ENCODE peak calls at places on chromosomes 12 and 14, in nine cellular contexts. One of them, this sample, is unnamed.
A peak's percentile ranks its signal among the peaks of the same experiment; 100 is the strongest.

GRCh38 chr14:75298187-75298985 is 19.8 kb downstream of the FOS start:
- DNase-seq in stimulated activated CD8-positive, alpha-beta memory T cell treated with anti-CD3 and anti-CD28 coated beads, Interleukin-15, amount 100 ng/mL, for 24 hours: no peak
- DNase-seq in foreskin melanocyte: no peak
- DNase-seq in dermis blood vessel endothelial cell: no peak
- DNase-seq in caudate nucleus: no peak
- DNase-seq in effector memory CD8-positive, alpha-beta T cell: no peak
- DNase-seq in activated T-cell treated with anti-CD3 and anti-CD28 coated beads for 48 hours: no peak
- DNase-seq in naive thymus-derived CD4-positive, alpha-beta T cell: no peak
- DNase-seq in NCI-H774: no peak
- DNase-seq in this sample: peak; percentile 85

GRCh38 chr14:105497671-105498429 is 6.8 kb downstream of the TEDC1 start:
- DNase-seq in dermis blood vessel endothelial cell: no peak
- DNase-seq in foreskin melanocyte: no peak
- DNase-seq in naive thymus-derived CD4-positive, alpha-beta T cell: no peak
- DNase-seq in stimulated activated CD8-positive, alpha-beta memory T cell treated with anti-CD3 and anti-CD28 coated beads, Interleukin-15, amount 100 ng/mL, for 24 hours: no peak
- DNase-seq in effector memory CD8-positive, alpha-beta T cell: no peak
- DNase-seq in NCI-H774: no peak
- DNase-seq in activated T-cell treated with anti-CD3 and anti-CD28 coated beads for 48 hours: no peak
- DNase-seq in caudate nucleus: no peak
- DNase-seq in this sample: no peak

GRCh38 chr14:104458845-104459244 is 120.7 kb upstream of the C14orf180 start:
- DNase-seq in effector memory CD8-positive, alpha-beta T cell: no peak
- DNase-seq in activated T-cell treated with anti-CD3 and anti-CD28 coated beads for 48 hours: no peak
- DNase-seq in dermis blood vessel endothelial cell: no peak
- DNase-seq in caudate nucleus: no peak
- DNase-seq in foreskin melanocyte: no peak
- DNase-seq in naive thymus-derived CD4-positive, alpha-beta T cell: no peak
- DNase-seq in stimulated activated CD8-positive, alpha-beta memory T cell treated with anti-CD3 and anti-CD28 coated beads, Interleukin-15, amount 100 ng/mL, for 24 hours: no peak
- DNase-seq in NCI-H774: no peak
- DNase-seq in this sample: no peak

GRCh38 chr14:93804654-93805053 is 16.4 kb upstream of the PRIMA1 start:
- DNase-seq in foreskin melanocyte: no peak
- DNase-seq in dermis blood vessel endothelial cell: no peak
- DNase-seq in stimulated activated CD8-positive, alpha-beta memory T cell treated with anti-CD3 and anti-CD28 coated beads, Interleukin-15, amount 100 ng/mL, for 24 hours: no peak
- DNase-seq in effector memory CD8-positive, alpha-beta T cell: no peak
- DNase-seq in naive thymus-derived CD4-positive, alpha-beta T cell: no peak
- DNase-seq in caudate nucleus: no peak
- DNase-seq in NCI-H774: no peak
- DNase-seq in activated T-cell treated with anti-CD3 and anti-CD28 coated beads for 48 hours: no peak
- DNase-seq in this sample: no peak

GRCh38 chr12:49970658-49971057 is 2.1 kb upstream of the AQP6 start:
- DNase-seq in dermis blood vessel endothelial cell: no peak
- DNase-seq in foreskin melanocyte: no peak
- DNase-seq in naive thymus-derived CD4-positive, alpha-beta T cell: no peak
- DNase-seq in activated T-cell treated with anti-CD3 and anti-CD28 coated beads for 48 hours: no peak
- DNase-seq in stimulated activated CD8-positive, alpha-beta memory T cell treated with anti-CD3 and anti-CD28 coated beads, Interleukin-15, amount 100 ng/mL, for 24 hours: no peak
- DNase-seq in effector memory CD8-positive, alpha-beta T cell: no peak
- DNase-seq in NCI-H774: no peak
- DNase-seq in caudate nucleus: no peak
- DNase-seq in this sample: no peak

GRCh38 chr12:89451876-89452275 is 72.7 kb downstream of the GALNT4 start:
- DNase-seq in effector memory CD8-positive, alpha-beta T cell: no peak
- DNase-seq in stimulated activated CD8-positive, alpha-beta memory T cell treated with anti-CD3 and anti-CD28 coated beads, Interleukin-15, amount 100 ng/mL, for 24 hours: no peak
- DNase-seq in activated T-cell treated with anti-CD3 and anti-CD28 coated beads for 48 hours: no peak
- DNase-seq in NCI-H774: no peak
- DNase-seq in naive thymus-derived CD4-positive, alpha-beta T cell: no peak
- DNase-seq in caudate nucleus: no peak
- DNase-seq in foreskin melanocyte: peak; percentile 70
- DNase-seq in dermis blood vessel endothelial cell: peak; percentile 81
- DNase-seq in this sample: no peak

GRCh38 chr14:104245075-104245474 is 106.7 kb downstream of the KIF26A start:
- DNase-seq in caudate nucleus: no peak
- DNase-seq in activated T-cell treated with anti-CD3 and anti-CD28 coated beads for 48 hours: no peak
- DNase-seq in naive thymus-derived CD4-positive, alpha-beta T cell: no peak
- DNase-seq in dermis blood vessel endothelial cell: no peak
- DNase-seq in foreskin melanocyte: no peak
- DNase-seq in effector memory CD8-positive, alpha-beta T cell: no peak
- DNase-seq in NCI-H774: no peak
- DNase-seq in stimulated activated CD8-positive, alpha-beta memory T cell treated with anti-CD3 and anti-CD28 coated beads, Interleukin-15, amount 100 ng/mL, for 24 hours: no peak
- DNase-seq in this sample: peak; percentile 16

GRCh38 chr14:101130861-101131260 is 227.3 kb upstream of the RTL1 start:
- DNase-seq in effector memory CD8-positive, alpha-beta T cell: no peak
- DNase-seq in dermis blood vessel endothelial cell: no peak
- DNase-seq in foreskin melanocyte: no peak
- DNase-seq in NCI-H774: no peak
- DNase-seq in naive thymus-derived CD4-positive, alpha-beta T cell: no peak
- DNase-seq in activated T-cell treated with anti-CD3 and anti-CD28 coated beads for 48 hours: no peak
- DNase-seq in caudate nucleus: no peak
- DNase-seq in stimulated activated CD8-positive, alpha-beta memory T cell treated with anti-CD3 and anti-CD28 coated beads, Interleukin-15, amount 100 ng/mL, for 24 hours: no peak
- DNase-seq in this sample: peak; percentile 70

GRCh38 chr12:386651-387050 is 2.5 kb downstream of the KDM5A start:
- DNase-seq in stimulated activated CD8-positive, alpha-beta memory T cell treated with anti-CD3 and anti-CD28 coated beads, Interleukin-15, amount 100 ng/mL, for 24 hours: no peak
- DNase-seq in NCI-H774: no peak
- DNase-seq in foreskin melanocyte: no peak
- DNase-seq in caudate nucleus: no peak
- DNase-seq in effector memory CD8-positive, alpha-beta T cell: no peak
- DNase-seq in activated T-cell treated with anti-CD3 and anti-CD28 coated beads for 48 hours: no peak
- DNase-seq in naive thymus-derived CD4-positive, alpha-beta T cell: no peak
- DNase-seq in dermis blood vessel endothelial cell: peak; percentile 31
- DNase-seq in this sample: no peak

GRCh38 chr14:31229638-31230229 is 22.1 kb upstream of the HECTD1 start:
- DNase-seq in stimulated activated CD8-positive, alpha-beta memory T cell treated with anti-CD3 and anti-CD28 coated beads, Interleukin-15, amount 100 ng/mL, for 24 hours: no peak
- DNase-seq in naive thymus-derived CD4-positive, alpha-beta T cell: no peak
- DNase-seq in effector memory CD8-positive, alpha-beta T cell: no peak
- DNase-seq in foreskin melanocyte: no peak
- DNase-seq in activated T-cell treated with anti-CD3 and anti-CD28 coated beads for 48 hours: no peak
- DNase-seq in dermis blood vessel endothelial cell: no peak
- DNase-seq in caudate nucleus: no peak
- DNase-seq in NCI-H774: peak; percentile 80
- DNase-seq in this sample: no peak

GRCh38 chr14:101458536-101459391 is 102.5 kb upstream of the DIO3 start:
- DNase-seq in NCI-H774: no peak
- DNase-seq in effector memory CD8-positive, alpha-beta T cell: no peak
- DNase-seq in stimulated activated CD8-positive, alpha-beta memory T cell treated with anti-CD3 and anti-CD28 coated beads, Interleukin-15, amount 100 ng/mL, for 24 hours: no peak
- DNase-seq in dermis blood vessel endothelial cell: no peak
- DNase-seq in foreskin melanocyte: no peak
- DNase-seq in activated T-cell treated with anti-CD3 and anti-CD28 coated beads for 48 hours: no peak
- DNase-seq in naive thymus-derived CD4-positive, alpha-beta T cell: no peak
- DNase-seq in caudate nucleus: no peak
- DNase-seq in this sample: peak; percentile 54

GRCh38 chr12:69389836-69390235 is 30.3 kb downstream of the YEATS4 start:
- DNase-seq in naive thymus-derived CD4-positive, alpha-beta T cell: no peak
- DNase-seq in effector memory CD8-positive, alpha-beta T cell: no peak
- DNase-seq in activated T-cell treated with anti-CD3 and anti-CD28 coated beads for 48 hours: no peak
- DNase-seq in dermis blood vessel endothelial cell: peak; percentile 24
- DNase-seq in foreskin melanocyte: no peak
- DNase-seq in NCI-H774: no peak
- DNase-seq in caudate nucleus: no peak
- DNase-seq in stimulated activated CD8-positive, alpha-beta memory T cell treated with anti-CD3 and anti-CD28 coated beads, Interleukin-15, amount 100 ng/mL, for 24 hours: no peak
- DNase-seq in this sample: no peak

GRCh38 chr14:93648440-93649168 is 139.7 kb downstream of the PRIMA1 start:
- DNase-seq in dermis blood vessel endothelial cell: no peak
- DNase-seq in activated T-cell treated with anti-CD3 and anti-CD28 coated beads for 48 hours: peak; percentile 13
- DNase-seq in effector memory CD8-positive, alpha-beta T cell: no peak
- DNase-seq in stimulated activated CD8-positive, alpha-beta memory T cell treated with anti-CD3 and anti-CD28 coated beads, Interleukin-15, amount 100 ng/mL, for 24 hours: no peak
- DNase-seq in naive thymus-derived CD4-positive, alpha-beta T cell: no peak
- DNase-seq in foreskin melanocyte: no peak
- DNase-seq in NCI-H774: no peak
- DNase-seq in caudate nucleus: no peak
- DNase-seq in this sample: no peak

GRCh38 chr12:23431006-23431405 is 518.5 kb downstream of the SOX5 start:
- DNase-seq in NCI-H774: no peak
- DNase-seq in activated T-cell treated with anti-CD3 and anti-CD28 coated beads for 48 hours: no peak
- DNase-seq in stimulated activated CD8-positive, alpha-beta memory T cell treated with anti-CD3 and anti-CD28 coated beads, Interleukin-15, amount 100 ng/mL, for 24 hours: no peak
- DNase-seq in naive thymus-derived CD4-positive, alpha-beta T cell: no peak
- DNase-seq in caudate nucleus: no peak
- DNase-seq in effector memory CD8-positive, alpha-beta T cell: no peak
- DNase-seq in dermis blood vessel endothelial cell: no peak
- DNase-seq in foreskin melanocyte: no peak
- DNase-seq in this sample: no peak

GRCh38 chr14:106024983-106025604 is 498.7 kb downstream of the TMEM121 start:
- DNase-seq in naive thymus-derived CD4-positive, alpha-beta T cell: no peak
- DNase-seq in NCI-H774: no peak
- DNase-seq in caudate nucleus: no peak
- DNase-seq in foreskin melanocyte: no peak
- DNase-seq in effector memory CD8-positive, alpha-beta T cell: peak; percentile 21
- DNase-seq in dermis blood vessel endothelial cell: no peak
- DNase-seq in stimulated activated CD8-positive, alpha-beta memory T cell treated with anti-CD3 and anti-CD28 coated beads, Interleukin-15, amount 100 ng/mL, for 24 hours: no peak
- DNase-seq in activated T-cell treated with anti-CD3 and anti-CD28 coated beads for 48 hours: no peak
- DNase-seq in this sample: no peak

GRCh38 chr14:79764288-79764687 is 447.0 kb downstream of the DIO2 start:
- DNase-seq in effector memory CD8-positive, alpha-beta T cell: no peak
- DNase-seq in activated T-cell treated with anti-CD3 and anti-CD28 coated beads for 48 hours: no peak
- DNase-seq in NCI-H774: peak; percentile 55
- DNase-seq in stimulated activated CD8-positive, alpha-beta memory T cell treated with anti-CD3 and anti-CD28 coated beads, Interleukin-15, amount 100 ng/mL, for 24 hours: no peak
- DNase-seq in caudate nucleus: no peak
- DNase-seq in foreskin melanocyte: no peak
- DNase-seq in naive thymus-derived CD4-positive, alpha-beta T cell: no peak
- DNase-seq in dermis blood vessel endothelial cell: no peak
- DNase-seq in this sample: no peak

GRCh38 chr12:128276542-128276941 is 9.6 kb downstream of the TMEM132C start:
- DNase-seq in effector memory CD8-positive, alpha-beta T cell: no peak
- DNase-seq in naive thymus-derived CD4-positive, alpha-beta T cell: no peak
- DNase-seq in dermis blood vessel endothelial cell: no peak
- DNase-seq in foreskin melanocyte: no peak
- DNase-seq in NCI-H774: no peak
- DNase-seq in activated T-cell treated with anti-CD3 and anti-CD28 coated beads for 48 hours: no peak
- DNase-seq in stimulated activated CD8-positive, alpha-beta memory T cell treated with anti-CD3 and anti-CD28 coated beads, Interleukin-15, amount 100 ng/mL, for 24 hours: no peak
- DNase-seq in caudate nucleus: no peak
- DNase-seq in this sample: no peak

GRCh38 chr12:29427964-29428363 is 47.0 kb upstream of the ERGIC2 start:
- DNase-seq in dermis blood vessel endothelial cell: no peak
- DNase-seq in effector memory CD8-positive, alpha-beta T cell: no peak
- DNase-seq in foreskin melanocyte: no peak
- DNase-seq in caudate nucleus: no peak
- DNase-seq in activated T-cell treated with anti-CD3 and anti-CD28 coated beads for 48 hours: no peak
- DNase-seq in naive thymus-derived CD4-positive, alpha-beta T cell: no peak
- DNase-seq in stimulated activated CD8-positive, alpha-beta memory T cell treated with anti-CD3 and anti-CD28 coated beads, Interleukin-15, amount 100 ng/mL, for 24 hours: no peak
- DNase-seq in NCI-H774: no peak
- DNase-seq in this sample: no peak

GRCh38 chr14:91417983-91418386 is 365 bp upstream of the CCDC88C start:
- DNase-seq in dermis blood vessel endothelial cell: peak; percentile 71
- DNase-seq in caudate nucleus: no peak
- DNase-seq in effector memory CD8-positive, alpha-beta T cell: peak; percentile 54
- DNase-seq in stimulated activated CD8-positive, alpha-beta memory T cell treated with anti-CD3 and anti-CD28 coated beads, Interleukin-15, amount 100 ng/mL, for 24 hours: no peak
- DNase-seq in foreskin melanocyte: no peak
- DNase-seq in naive thymus-derived CD4-positive, alpha-beta T cell: peak; percentile 73
- DNase-seq in activated T-cell treated with anti-CD3 and anti-CD28 coated beads for 48 hours: peak; percentile 67
- DNase-seq in NCI-H774: peak; percentile 80
- DNase-seq in this sample: no peak

GRCh38 chr12:105992849-105993740 is 145.7 kb downstream of the NUAK1 start:
- DNase-seq in dermis blood vessel endothelial cell: peak; percentile 33
- DNase-seq in stimulated activated CD8-positive, alpha-beta memory T cell treated with anti-CD3 and anti-CD28 coated beads, Interleukin-15, amount 100 ng/mL, for 24 hours: no peak
- DNase-seq in caudate nucleus: no peak
- DNase-seq in naive thymus-derived CD4-positive, alpha-beta T cell: no peak
- DNase-seq in activated T-cell treated with anti-CD3 and anti-CD28 coated beads for 48 hours: no peak
- DNase-seq in effector memory CD8-positive, alpha-beta T cell: no peak
- DNase-seq in foreskin melanocyte: no peak
- DNase-seq in NCI-H774: no peak
- DNase-seq in this sample: no peak

GRCh38 chr12:126362490-126362889 is 1297.3 kb downstream of the AACS start:
- DNase-seq in naive thymus-derived CD4-positive, alpha-beta T cell: no peak
- DNase-seq in activated T-cell treated with anti-CD3 and anti-CD28 coated beads for 48 hours: no peak
- DNase-seq in NCI-H774: no peak
- DNase-seq in foreskin melanocyte: no peak
- DNase-seq in caudate nucleus: no peak
- DNase-seq in effector memory CD8-positive, alpha-beta T cell: no peak
- DNase-seq in stimulated activated CD8-positive, alpha-beta memory T cell treated with anti-CD3 and anti-CD28 coated beads, Interleukin-15, amount 100 ng/mL, for 24 hours: no peak
- DNase-seq in dermis blood vessel endothelial cell: no peak
- DNase-seq in this sample: no peak

GRCh38 chr14:64702493-64703392 is 1.5 kb upstream of the PLEKHG3 start:
- DNase-seq in stimulated activated CD8-positive, alpha-beta memory T cell treated with anti-CD3 and anti-CD28 coated beads, Interleukin-15, amount 100 ng/mL, for 24 hours: no peak
- DNase-seq in naive thymus-derived CD4-positive, alpha-beta T cell: no peak
- DNase-seq in activated T-cell treated with anti-CD3 and anti-CD28 coated beads for 48 hours: no peak
- DNase-seq in NCI-H774: no peak
- DNase-seq in effector memory CD8-positive, alpha-beta T cell: no peak
- DNase-seq in caudate nucleus: no peak
- DNase-seq in foreskin melanocyte: no peak
- DNase-seq in dermis blood vessel endothelial cell: no peak
- DNase-seq in this sample: peak; percentile 77

GRCh38 chr12:122031342-122032216 is 9.9 kb downstream of the BCL7A start:
- DNase-seq in foreskin melanocyte: peak; percentile 12
- DNase-seq in effector memory CD8-positive, alpha-beta T cell: no peak
- DNase-seq in stimulated activated CD8-positive, alpha-beta memory T cell treated with anti-CD3 and anti-CD28 coated beads, Interleukin-15, amount 100 ng/mL, for 24 hours: peak; percentile 40
- DNase-seq in dermis blood vessel endothelial cell: peak; percentile 65
- DNase-seq in caudate nucleus: no peak
- DNase-seq in NCI-H774: no peak
- DNase-seq in naive thymus-derived CD4-positive, alpha-beta T cell: no peak
- DNase-seq in activated T-cell treated with anti-CD3 and anti-CD28 coated beads for 48 hours: peak; percentile 60
- DNase-seq in this sample: no peak

GRCh38 chr12:112881602-112882001 is 25.2 kb upstream of the OAS1 start:
- DNase-seq in effector memory CD8-positive, alpha-beta T cell: no peak
- DNase-seq in dermis blood vessel endothelial cell: no peak
- DNase-seq in naive thymus-derived CD4-positive, alpha-beta T cell: no peak
- DNase-seq in caudate nucleus: no peak
- DNase-seq in NCI-H774: no peak
- DNase-seq in activated T-cell treated with anti-CD3 and anti-CD28 coated beads for 48 hours: no peak
- DNase-seq in stimulated activated CD8-positive, alpha-beta memory T cell treated with anti-CD3 and anti-CD28 coated beads, Interleukin-15, amount 100 ng/mL, for 24 hours: no peak
- DNase-seq in foreskin melanocyte: no peak
- DNase-seq in this sample: no peak

GRCh38 chr12:38904932-38905479 is 385 bp downstream of the CPNE8 start:
- DNase-seq in NCI-H774: peak; percentile 83
- DNase-seq in effector memory CD8-positive, alpha-beta T cell: peak; percentile 4
- DNase-seq in dermis blood vessel endothelial cell: peak; percentile 83
- DNase-seq in stimulated activated CD8-positive, alpha-beta memory T cell treated with anti-CD3 and anti-CD28 coated beads, Interleukin-15, amount 100 ng/mL, for 24 hours: no peak
- DNase-seq in activated T-cell treated with anti-CD3 and anti-CD28 coated beads for 48 hours: peak; percentile 37
- DNase-seq in naive thymus-derived CD4-positive, alpha-beta T cell: peak; percentile 14
- DNase-seq in foreskin melanocyte: peak; percentile 92
- DNase-seq in caudate nucleus: peak; percentile 52
- DNase-seq in this sample: peak; percentile 93